ENCODE peak calls at places on chromosomes 7 and 10, in seven cellular contexts. C, W, J, V, X, A and U are unnamed samples.

GRCh38 chr10:43437141-43437860 is 390 bp downstream of the ZNF487 start:
- DNase-seq in C (no peak), W (no peak), J (peak), V (peak), X (no peak), A (no peak), U (no peak)

GRCh38 chr7:23759556-23760391 is 49.8 kb downstream of the STK31 start:
- DNase-seq in C (no peak), W (no peak), J (peak), V (no peak), X (peak), A (peak), U (no peak)

GRCh38 chr7:334618-335357 is 44.8 kb downstream of the FOXL3 start:
- DNase-seq in C (no peak), W (no peak), J (no peak), V (no peak), X (no peak), A (no peak), U (no peak)

GRCh38 chr7:3282457-3282856 is 18.6 kb upstream of the SDK1 start:
- DNase-seq in C (peak), W (peak), J (peak), V (peak), X (no peak), A (peak), U (no peak)

GRCh38 chr7:4129481-4130122 is 552.5 kb upstream of the FOXK1 start:
- DNase-seq in C (no peak), W (no peak), J (no peak), V (no peak), X (no peak), A (no peak), U (no peak)

GRCh38 chr7:2478387-2478760 is 2.2 kb upstream of the GRIFIN start:
- DNase-seq in C (peak), W (peak), J (no peak), V (peak), X (peak), A (peak), U (no peak)

GRCh38 chr10:3963191-3963673 is 178.2 kb upstream of the KLF6 start:
- DNase-seq in C (no peak), W (no peak), J (no peak), V (no peak), X (peak), A (peak), U (no peak)

GRCh38 chr7:148290451-148291005 is 300.0 kb upstream of the C7orf33 start:
- DNase-seq in C (no peak), W (no peak), J (no peak), V (no peak), X (no peak), A (no peak), U (no peak)

GRCh38 chr10:99418910-99419624 is 11.4 kb downstream of the GOT1 start:
- DNase-seq in C (no peak), W (no peak), J (no peak), V (no peak), X (no peak), A (no peak), U (no peak)

GRCh38 chr7:8215648-8216047 is 46.3 kb downstream of the ICA1 start:
- DNase-seq in C (no peak), W (no peak), J (no peak), V (no peak), X (no peak), A (no peak), U (no peak)

GRCh38 chr10:64537112-64537511 is 1015.9 kb downstream of the REEP3 start:
- DNase-seq in C (no peak), W (no peak), J (no peak), V (no peak), X (no peak), A (no peak), U (no peak)

GRCh38 chr10:5047912-5048628 is 44.4 kb upstream of the AKR1C2 start:
- DNase-seq in C (no peak), W (no peak), J (peak), V (no peak), X (peak), A (peak), U (no peak)

GRCh38 chr7:35286986-35287385 is 33.1 kb upstream of the TBX20 start:
- DNase-seq in C (no peak), W (no peak), J (peak), V (peak), X (no peak), A (no peak), U (no peak)

GRCh38 chr7:75920431-75921161 is 5.6 kb downstream of the POR start:
- DNase-seq in C (no peak), W (no peak), J (peak), V (peak), X (no peak), A (no peak), U (no peak)

GRCh38 chr10:107436568-107436967 is 272.1 kb upstream of the SORCS1 start:
- DNase-seq in C (no peak), W (no peak), J (no peak), V (no peak), X (no peak), A (no peak), U (no peak)

GRCh38 chr10:86287966-86288579 is 78.5 kb downstream of the GRID1 start:
- DNase-seq in C (no peak), W (no peak), J (no peak), V (no peak), X (no peak), A (no peak), U (no peak)

GRCh38 chr10:102633848-102634247 is 10.4 kb upstream of the TRIM8 start:
- DNase-seq in C (no peak), W (no peak), J (no peak), V (no peak), X (no peak), A (no peak), U (no peak)

GRCh38 chr7:148809856-148810255 is 74.2 kb downstream of the EZH2 start:
- DNase-seq in C (no peak), W (no peak), J (no peak), V (no peak), X (no peak), A (no peak), U (no peak)

GRCh38 chr7:136405931-136406777 is 429.0 kb upstream of the MTPN start:
- DNase-seq in C (peak), W (peak), J (peak), V (peak), X (peak), A (peak), U (peak)

GRCh38 chr7:137935849-137936508 is 65.9 kb downstream of the CREB3L2 start:
- DNase-seq in C (no peak), W (no peak), J (no peak), V (no peak), X (no peak), A (no peak), U (no peak)

GRCh38 chr7:149355390-149356048 is 93.5 kb downstream of the ZNF783 start:
- DNase-seq in C (no peak), W (no peak), J (no peak), V (no peak), X (no peak), A (peak), U (no peak)

GRCh38 chr10:70575874-70576802 is 26.4 kb downstream of the PRF1 start:
- DNase-seq in C (no peak), W (peak), J (peak), V (peak), X (peak), A (peak), U (peak)

GRCh38 chr10:2173328-2173727 is 436.0 kb upstream of the ADARB2 start:
- DNase-seq in C (no peak), W (no peak), J (no peak), V (no peak), X (no peak), A (peak), U (no peak)

GRCh38 chr7:157426463-157427301 is 89.9 kb downstream of the DNAJB6 start:
- DNase-seq in C (no peak), W (no peak), J (no peak), V (no peak), X (no peak), A (no peak), U (no peak)

GRCh38 chr10:32618482-32618881 is 172.5 kb downstream of the CCDC7 start:
- DNase-seq in C (no peak), W (no peak), J (no peak), V (no peak), X (no peak), A (no peak), U (no peak)

GRCh38 chr7:47301657-47302295 is 280.1 kb downstream of the TNS3 start:
- DNase-seq in C (no peak), W (no peak), J (no peak), V (no peak), X (peak), A (no peak), U (no peak)

GRCh38 chr7:47299496-47299895 is 282.4 kb downstream of the TNS3 start:
- DNase-seq in C (no peak), W (no peak), J (no peak), V (no peak), X (no peak), A (no peak), U (no peak)

GRCh38 chr7:47300472-47301021 is 281.4 kb downstream of the TNS3 start:
- DNase-seq in C (no peak), W (no peak), J (no peak), V (no peak), X (no peak), A (no peak), U (no peak)

GRCh38 chr7:47302560-47302959 is 279.4 kb downstream of the TNS3 start:
- DNase-seq in C (no peak), W (no peak), J (no peak), V (no peak), X (no peak), A (no peak), U (no peak)

GRCh38 chr7:47301078-47301477 is 280.8 kb downstream of the TNS3 start:
- DNase-seq in C (no peak), W (no peak), J (no peak), V (no peak), X (no peak), A (no peak), U (no peak)
- TF ChIP-seq CTCF in C (no peak), W (no peak), J (no peak), V (no peak), X (no peak), A (peak), U (no peak)

DNA sequence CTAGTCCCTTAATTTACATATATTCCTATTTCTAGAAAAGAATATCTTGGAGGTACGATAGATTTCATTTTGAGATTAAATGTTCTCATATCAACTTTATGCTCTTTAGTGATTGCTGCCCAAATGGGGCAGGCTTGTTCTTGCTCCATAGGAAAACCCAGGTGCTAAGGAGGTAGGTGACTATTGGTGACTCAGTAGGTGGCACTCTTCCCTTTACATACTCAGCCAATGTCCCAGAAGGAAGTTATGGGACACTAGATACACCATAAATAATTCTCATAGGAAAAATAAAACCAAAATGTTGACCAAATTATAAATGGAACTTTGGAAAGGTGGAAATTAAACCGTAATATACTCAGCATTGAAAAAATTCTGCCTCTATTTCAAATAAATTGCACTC is 4.0 kb downstream of the SKAP2 start:
- DNase-seq in C (no peak), W (no peak), J (no peak), V (no peak), X (no peak), A (peak), U (no peak)
- TF ChIP-seq CTCF in C (no peak), W (no peak), J (no peak), V (no peak), X (no peak), A (peak), U (no peak)

GRCh38 chr7:99498546-99498944 is 1.5 kb downstream of the ZNF394 start:
- DNase-seq in C (no peak), W (no peak), J (no peak), V (no peak), X (no peak), A (no peak), U (no peak)

GRCh38 chr7:99500637-99501009 is 542 bp upstream of the ZNF394 start:
- DNase-seq in C (no peak), W (no peak), J (no peak), V (no peak), X (no peak), A (no peak), U (no peak)

GRCh38 chr7:99499713-99500636 is at the start of gene ZNF394:
- DNase-seq in C (peak), W (peak), J (peak), V (peak), X (peak), A (peak), U (peak)

GRCh38 chr7:99497771-99498545 is 2.1 kb downstream of the ZNF394 start:
- DNase-seq in C (no peak), W (no peak), J (no peak), V (no peak), X (no peak), A (no peak), U (no peak)

DNA sequence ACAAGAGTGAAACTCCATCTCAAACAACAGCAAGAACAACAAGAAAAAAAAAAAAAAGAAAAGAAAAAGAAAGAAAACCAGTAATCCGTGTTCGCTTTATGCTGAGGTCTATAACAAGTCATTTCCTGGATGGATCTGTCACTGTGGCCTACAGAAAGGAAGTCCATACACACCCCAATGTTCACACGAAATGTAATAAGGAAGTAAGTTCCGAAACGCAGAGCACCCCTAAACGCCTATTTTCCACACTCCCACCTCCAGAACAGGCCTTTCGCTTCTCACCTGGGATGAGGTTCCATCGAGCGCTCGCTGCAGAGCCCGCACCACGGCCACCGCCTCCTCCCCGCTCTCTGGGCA is 747 bp downstream of the ZNF394 start:
- DNase-seq in C (no peak), W (no peak), J (no peak), V (peak), X (peak), A (peak), U (no peak)
- TF ChIP-seq CTCF in C (no peak), W (no peak), J (no peak), V (no peak), X (no peak), A (no peak), U (no peak)

DNA sequence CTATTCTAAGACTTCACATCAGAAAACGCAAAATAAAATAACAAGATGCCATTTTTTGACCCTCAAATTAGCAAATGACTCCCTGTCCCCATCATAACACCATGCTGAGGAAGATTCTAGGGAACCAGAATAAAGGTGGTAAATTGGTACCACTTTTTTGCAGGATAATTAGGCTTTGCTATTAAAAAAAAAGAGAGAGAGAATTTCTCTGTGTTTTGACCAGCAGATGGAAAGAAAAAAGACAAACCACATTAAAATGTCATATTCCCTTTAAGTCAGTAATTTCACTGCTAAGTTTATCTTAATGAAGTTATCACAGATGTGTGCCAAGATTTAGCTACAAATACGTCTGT is 33.9 kb downstream of the PUS7 start:
- DNase-seq in C (no peak), W (no peak), J (no peak), V (no peak), X (no peak), A (no peak), U (no peak)
- TF ChIP-seq CTCF in C (no peak), W (no peak), J (no peak), V (no peak), X (no peak), A (no peak), U (no peak)

DNA sequence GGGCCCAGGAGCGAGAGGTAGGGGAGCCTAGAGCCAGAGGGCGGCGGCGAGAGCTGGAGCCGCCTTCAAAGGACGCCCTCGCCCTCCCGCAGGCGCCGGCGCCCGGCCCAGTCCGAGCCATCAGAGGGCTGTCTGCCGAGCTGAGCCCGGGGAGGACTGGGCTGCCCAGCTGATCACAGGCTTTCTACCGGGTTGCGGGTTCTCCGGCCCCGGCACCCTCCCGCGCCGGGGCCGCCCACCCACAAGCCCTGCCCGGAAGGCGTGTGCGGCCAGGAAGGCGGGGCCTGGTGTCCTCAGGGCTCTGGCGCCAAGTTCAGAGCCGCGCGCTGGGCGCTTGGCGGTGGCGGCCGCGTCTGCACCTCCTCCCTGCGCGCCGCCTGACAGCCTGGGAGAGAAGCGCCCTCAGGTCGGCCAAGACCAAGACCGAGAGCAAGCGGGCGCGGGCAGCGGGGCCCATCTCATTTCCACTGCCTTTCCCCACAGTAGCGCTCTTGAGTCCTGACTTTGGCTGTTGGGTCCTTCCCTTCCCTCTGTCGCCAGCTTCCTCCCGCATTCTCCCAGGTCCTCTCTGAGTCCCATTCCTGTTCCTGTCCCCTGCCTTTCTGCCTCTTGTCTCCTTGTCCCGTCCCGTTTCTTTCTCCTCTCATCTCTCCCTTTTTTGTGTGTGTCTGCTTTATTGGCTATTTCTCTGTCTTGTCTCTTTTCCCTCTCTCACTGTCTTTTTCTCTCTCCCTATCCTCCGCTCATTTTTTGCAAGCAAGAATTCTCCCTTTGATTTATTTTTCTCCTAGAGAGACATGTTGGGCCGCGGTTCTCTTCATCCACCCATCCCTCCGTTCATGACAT is 60.6 kb upstream of the MSMB start:
- DNase-seq in C (peak), W (peak), J (peak), V (peak), X (peak), A (peak), U (no peak)
- TF ChIP-seq CTCF in C (no peak), W (no peak), J (no peak), V (no peak), X (no peak), A (no peak), U (no peak)

DNA sequence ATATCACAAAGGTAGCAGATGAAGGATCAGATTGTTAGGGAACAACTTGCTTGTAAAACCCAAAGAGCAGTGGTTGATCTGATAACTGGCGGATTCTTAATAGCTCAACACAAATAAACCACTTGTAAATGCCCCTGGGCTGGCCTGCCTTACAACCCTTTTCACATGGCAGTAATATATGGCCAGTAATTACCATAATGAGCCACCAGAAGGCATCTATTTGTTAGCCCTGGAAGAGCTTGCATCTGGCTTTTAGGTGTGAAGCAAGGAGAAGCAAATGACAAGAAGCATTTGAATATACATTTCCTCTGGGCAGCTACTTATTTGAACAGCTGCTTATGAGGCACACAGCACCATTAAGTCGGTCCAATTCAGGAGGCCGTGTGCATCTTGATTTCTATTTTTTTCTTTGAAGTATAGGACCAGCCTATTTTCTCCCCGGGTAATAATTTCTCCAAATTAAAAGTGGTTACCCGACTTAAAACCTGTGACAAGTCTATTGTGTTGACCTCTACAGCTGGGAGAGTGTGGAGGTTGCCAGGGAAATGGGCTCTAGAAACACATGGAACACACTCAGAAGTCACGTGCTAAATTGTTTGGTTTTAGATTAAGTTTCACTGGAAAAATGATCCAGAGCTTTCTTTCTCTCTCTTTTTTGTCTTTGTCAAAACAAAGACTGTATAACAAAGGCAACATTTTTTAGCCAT is 113.4 kb downstream of the SEM1 start:
- DNase-seq in C (no peak), W (no peak), J (no peak), V (peak), X (peak), A (peak), U (no peak)
- TF ChIP-seq CTCF in C (no peak), W (no peak), J (no peak), V (no peak), X (no peak), A (peak), U (peak)

GRCh38 chr7:158603773-158604755 is 16.4 kb upstream of the PTPRN2 start:
- DNase-seq in C (no peak), W (no peak), J (no peak), V (no peak), X (no peak), A (no peak), U (no peak)

GRCh38 chr7:158606111-158606510 is 18.5 kb upstream of the PTPRN2 start:
- DNase-seq in C (no peak), W (no peak), J (peak), V (peak), X (peak), A (no peak), U (no peak)

GRCh38 chr7:158601090-158601489 is 13.5 kb upstream of the PTPRN2 start:
- DNase-seq in C (no peak), W (no peak), J (no peak), V (no peak), X (no peak), A (no peak), U (no peak)

GRCh38 chr7:158602905-158603772 is 15.5 kb upstream of the PTPRN2 start:
- DNase-seq in C (no peak), W (no peak), J (peak), V (no peak), X (no peak), A (no peak), U (no peak)

GRCh38 chr7:158602041-158602440 is 14.4 kb upstream of the PTPRN2 start:
- DNase-seq in C (no peak), W (no peak), J (no peak), V (no peak), X (no peak), A (no peak), U (no peak)
- TF ChIP-seq CTCF in C (no peak), W (no peak), J (no peak), V (no peak), X (no peak), A (no peak), U (no peak)

GRCh38 chr7:117750612-117751563 is 122.4 kb downstream of the CTTNBP2 start:
- DNase-seq in C (no peak), W (no peak), J (peak), V (peak), X (peak), A (peak), U (no peak)
- TF ChIP-seq CTCF in C (peak), W (peak), J (peak), V (peak), X (peak), A (peak), U (peak)